ENCODE peak calls at places on chromosome X, in four cellular contexts. H, S, K and W are unnamed samples.

GRCh38 chrX:29066516-29066915 is 479.3 kb downstream of the IL1RAPL1 start:
- DNase-seq in H (no peak), S (no peak), K (no peak), W (no peak)

GRCh38 chrX:39682778-39683177 is 415.0 kb downstream of the BCOR start:
- DNase-seq in H (no peak), S (no peak), K (no peak), W (no peak)

GRCh38 chrX:47586043-47586787 is 4.0 kb downstream of the TIMP1 start:
- DNase-seq in H (no peak), S (no peak), K (no peak), W (no peak)

GRCh38 chrX:136767104-136767941 is 13.4 kb downstream of the ARHGEF6 start:
- DNase-seq in H (peak), S (no peak), K (peak), W (peak)

GRCh38 chrX:52608961-52609360 is 45.7 kb downstream of the SSX7 start:
- DNase-seq in H (no peak), S (no peak), K (no peak), W (no peak)

GRCh38 chrX:22534643-22535042 is 261.9 kb downstream of the CBLL2 start:
- DNase-seq in H (no peak), S (no peak), K (no peak), W (no peak)

GRCh38 chrX:126994011-126994410 is 174.5 kb downstream of the PRR32 start:
- DNase-seq in H (no peak), S (no peak), K (no peak), W (no peak)

GRCh38 chrX:123860506-123860840 is 620 bp downstream of the XIAP start:
- DNase-seq in H (peak), S (peak), K (no peak), W (no peak)

GRCh38 chrX:46903458-46904242 is 8.6 kb upstream of the JADE3 start:
- DNase-seq in H (peak), S (peak), K (peak), W (peak)

DNA sequence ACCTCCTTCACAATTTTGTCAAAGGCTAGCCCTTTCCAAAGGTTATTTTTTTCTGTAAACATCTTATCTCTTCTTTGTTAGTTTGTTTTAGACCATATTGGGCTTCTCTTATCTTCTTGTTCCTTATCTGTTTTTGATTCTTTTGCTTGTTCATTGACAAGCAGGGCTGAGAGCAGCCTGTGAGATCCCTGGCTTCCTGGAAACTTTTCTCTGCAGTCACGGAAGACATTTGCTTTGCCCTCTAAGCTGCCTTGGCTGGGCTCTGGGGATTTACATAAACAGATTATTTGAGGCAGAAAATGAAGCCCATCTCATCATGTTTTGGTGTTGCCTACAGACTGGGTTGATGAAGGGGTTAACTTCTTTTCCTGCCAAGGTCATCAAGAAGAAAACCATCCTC is 157.4 kb upstream of the AMOT start:
- DNase-seq in H (no peak), S (no peak), K (no peak), W (no peak)
- TF ChIP-seq SUZ12 in H (no peak), S (no peak), K (no peak), W (no peak)

DNA sequence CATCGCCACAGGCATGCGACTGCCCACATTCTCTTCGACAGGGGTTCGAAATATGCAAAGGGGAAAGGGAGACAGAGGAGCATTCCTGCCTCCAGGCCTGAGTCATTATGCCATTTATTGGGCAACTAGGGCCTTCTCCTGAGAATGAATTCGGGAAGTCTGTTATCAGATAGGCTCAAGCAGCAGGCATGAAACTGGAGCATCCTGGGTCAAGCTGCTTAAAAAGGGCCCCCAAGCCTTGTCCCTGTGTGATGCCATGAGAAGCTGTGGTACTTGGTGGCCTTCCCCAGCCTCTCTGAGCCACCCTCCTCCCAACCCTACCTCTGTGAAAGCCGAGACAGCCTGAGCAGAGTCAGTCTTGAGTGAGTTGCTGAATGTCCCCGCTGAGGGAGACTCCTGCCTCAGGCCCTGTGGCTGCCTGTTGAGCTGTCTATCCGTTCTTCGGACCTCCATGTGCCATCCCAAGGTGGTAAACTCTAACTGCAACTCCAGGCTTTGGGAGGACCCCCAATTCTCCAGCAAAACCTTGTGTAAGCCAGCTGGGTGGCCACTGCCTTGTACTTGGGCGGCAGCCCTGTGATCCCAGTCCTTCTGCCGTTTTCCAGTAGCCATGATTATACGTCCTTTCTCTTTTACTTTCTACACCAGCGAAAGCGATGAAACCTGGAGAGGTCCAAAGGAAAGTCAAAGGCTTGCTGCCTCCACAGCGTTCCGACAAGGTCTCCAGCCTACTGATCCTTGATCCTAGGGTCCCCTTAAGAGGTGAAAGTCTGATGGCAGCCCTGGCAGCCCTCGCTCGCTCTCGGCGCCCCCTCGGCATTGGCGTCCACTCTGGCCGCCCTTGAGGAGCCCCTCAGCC is 37.7 kb downstream of the NBDY start:
- DNase-seq in H (no peak), S (no peak), K (peak), W (no peak)
- TF ChIP-seq ZNF274 in H (no peak), S (no peak), K (no peak), W (no peak)

GRCh38 chrX:109890910-109891502 is 111.9 kb upstream of the TMEM164 start:
- DNase-seq in H (peak), S (no peak), K (peak), W (peak)
- TF ChIP-seq SUZ12 in H (no peak), S (no peak), K (no peak), W (no peak)

DNA sequence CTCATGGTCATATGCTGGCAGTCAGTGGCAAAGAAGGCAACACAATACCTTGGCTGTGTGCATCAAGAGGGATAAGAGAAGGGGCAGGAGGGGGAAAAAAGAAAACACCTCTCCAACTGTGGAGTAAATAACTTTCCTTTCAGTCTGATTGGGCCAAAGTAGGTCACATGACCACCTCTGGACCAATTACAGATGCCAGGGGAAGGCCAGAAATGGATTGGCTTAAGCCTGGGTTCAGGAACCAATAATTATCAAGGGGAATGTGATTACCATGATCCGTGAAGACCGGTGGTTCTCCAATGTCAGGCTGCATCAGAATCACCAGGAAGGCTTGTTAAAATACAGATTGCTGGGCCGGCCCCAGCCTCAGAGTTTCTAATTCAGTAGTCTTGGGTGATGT is 7.4 kb upstream of the ADGRG2 start:
- DNase-seq in H (no peak), S (no peak), K (no peak), W (no peak)
- TF ChIP-seq ZNF274 in H (no peak), S (no peak), K (no peak), W (no peak)

DNA sequence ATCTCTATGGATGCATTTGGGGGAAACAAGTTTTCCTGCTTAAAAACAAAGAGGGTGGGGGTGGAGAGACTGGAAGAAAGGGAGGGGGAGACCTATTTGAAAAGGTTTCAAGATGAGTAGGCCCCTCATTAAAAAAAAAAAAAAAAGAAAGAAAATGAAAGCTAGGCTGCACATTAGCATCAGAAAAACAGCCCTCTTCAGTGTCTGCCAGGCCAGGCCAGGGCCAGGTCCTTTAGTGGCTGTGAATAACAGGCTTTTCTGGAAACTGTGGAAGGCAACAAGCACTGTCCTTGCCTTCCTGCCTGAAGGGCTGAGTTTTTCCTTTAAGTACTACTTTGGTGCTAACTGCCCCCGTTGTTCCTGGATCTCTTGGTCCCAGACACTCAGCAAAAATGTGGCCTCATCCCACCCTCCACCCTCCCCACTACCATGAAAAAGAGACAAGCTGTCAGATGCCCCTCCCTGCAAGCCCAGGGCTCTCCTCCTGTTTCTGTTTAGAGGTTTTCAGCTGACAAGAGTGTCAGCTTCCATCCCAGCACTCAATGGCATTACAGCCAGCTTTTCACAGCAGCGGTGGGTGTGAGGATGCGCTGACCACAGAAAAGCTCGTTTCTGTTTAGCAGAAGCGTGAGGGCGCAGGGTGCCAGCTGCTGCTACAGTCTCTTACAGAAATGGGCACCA is 174.1 kb downstream of the NHS start:
- DNase-seq in H (no peak), S (no peak), K (no peak), W (no peak)
- TF ChIP-seq SUZ12 in H (no peak), S (no peak), K (no peak), W (no peak)

GRCh38 chrX:139832728-139833309 is 100.0 kb downstream of the ATP11C start:
- DNase-seq in H (no peak), S (no peak), K (no peak), W (no peak)
- TF ChIP-seq ZNF274 in H (no peak), S (no peak), K (no peak), W (no peak)